ENCODE peak calls at places on chromosomes 2 and 18, in five cellular contexts. K, N, S, U and D are unnamed samples.

GRCh38 chr18:44680271-44681038 is at the start of gene SETBP1:
- DNase-seq in K (peak; percentile 31), N (no peak), S (peak; percentile 91), U (no peak), D (peak; percentile 83)

GRCh38 chr2:12555012-12555645 is 161.6 kb upstream of the TRIB2 start:
- DNase-seq in K (no peak), N (no peak), S (no peak), U (no peak), D (no peak)

GRCh38 chr2:44528595-44528994 is 166.8 kb downstream of the CAMKMT start:
- DNase-seq in K (no peak), N (no peak), S (no peak), U (no peak), D (no peak)

GRCh38 chr2:230947908-230948365 is 22.9 kb upstream of the GPR55 start:
- DNase-seq in K (no peak), N (peak; percentile 71), S (no peak), U (no peak), D (no peak)

GRCh38 chr2:220512419-220512818 is 885.0 kb downstream of the SLC4A3 start:
- DNase-seq in K (no peak), N (no peak), S (no peak), U (no peak), D (no peak)

GRCh38 chr18:74610216-74610615 is 12.5 kb downstream of the ZNF407 start:
- DNase-seq in K (no peak), N (peak; percentile 16), S (no peak), U (no peak), D (no peak)

GRCh38 chr2:145323512-145323911 is 803.6 kb upstream of the ZEB2 start:
- DNase-seq in K (no peak), N (no peak), S (no peak), U (no peak), D (no peak)

GRCh38 chr2:143758629-143759330 is 629.6 kb downstream of the ARHGAP15 start:
- DNase-seq in K (no peak), N (no peak), S (no peak), U (no peak), D (no peak)

GRCh38 chr18:10757349-10757748 is 231.5 kb downstream of the NAPG start:
- DNase-seq in K (no peak), N (no peak), S (no peak), U (no peak), D (no peak)

GRCh38 chr2:241009601-241010530 is 11.4 kb downstream of the SNED1 start:
- DNase-seq in K (no peak), N (no peak), S (peak; percentile 90), U (no peak), D (peak; percentile 71)

GRCh38 chr2:144943986-144944385 is 424.1 kb upstream of the ZEB2 start:
- DNase-seq in K (peak; percentile 41), N (no peak), S (no peak), U (no peak), D (no peak)

GRCh38 chr2:20584045-20584636 is 66.8 kb downstream of the HS1BP3 start:
- DNase-seq in K (no peak), N (no peak), S (no peak), U (no peak), D (no peak)

GRCh38 chr2:148930046-148930775 is 55.2 kb downstream of the KIF5C start:
- DNase-seq in K (no peak), N (no peak), S (no peak), U (no peak), D (no peak)

GRCh38 chr18:30094556-30094955 is 948.0 kb downstream of the DSC3 start:
- DNase-seq in K (no peak), N (no peak), S (no peak), U (no peak), D (no peak)

GRCh38 chr2:84971799-84972790 is 1.1 kb downstream of the KCMF1 start:
- DNase-seq in K (peak; percentile 46), N (no peak), S (peak; percentile 93), U (no peak), D (peak; percentile 67)

GRCh38 chr2:105490204-105490603 is 91.4 kb upstream of the FHL2 start:
- DNase-seq in K (no peak), N (no peak), S (no peak), U (no peak), D (no peak)

GRCh38 chr2:14903709-14904374 is 271.3 kb downstream of the LRATD1 start:
- DNase-seq in K (peak; percentile 66), N (peak; percentile 5), S (peak; percentile 58), U (peak; percentile 50), D (no peak)

GRCh38 chr2:123153041-123153440 is 872.0 kb upstream of the CNTNAP5 start:
- DNase-seq in K (no peak), N (no peak), S (no peak), U (no peak), D (no peak)

GRCh38 chr2:226526731-226527130 is 272.9 kb downstream of the IRS1 start:
- DNase-seq in K (no peak), N (no peak), S (no peak), U (no peak), D (no peak)

GRCh38 chr2:88159955-88160415 is 10.2 kb upstream of the THNSL2 start:
- DNase-seq in K (peak; percentile 68), N (peak; percentile 4), S (no peak), U (no peak), D (no peak)

GRCh38 chr18:57543560-57543959 is 42.9 kb downstream of the FECH start:
- DNase-seq in K (no peak), N (no peak), S (no peak), U (no peak), D (no peak)

GRCh38 chr2:141728142-141728541 is 402.7 kb downstream of the LRP1B start:
- DNase-seq in K (no peak), N (no peak), S (no peak), U (no peak), D (no peak)

GRCh38 chr2:233418052-233418760 is 63.9 kb downstream of the DGKD start:
- DNase-seq in K (peak; percentile 39), N (no peak), S (no peak), U (no peak), D (no peak)

GRCh38 chr2:11503354-11503927 is 30.4 kb upstream of the GREB1 start:
- DNase-seq in K (peak; percentile 19), N (no peak), S (no peak), U (no peak), D (no peak)

GRCh38 chr18:39421319-39421718 is 1855.7 kb upstream of the CELF4 start:
- DNase-seq in K (no peak), N (no peak), S (no peak), U (no peak), D (no peak)

GRCh38 chr2:230870544-230871360 is 6.0 kb downstream of the ITM2C start:
- DNase-seq in K (no peak), N (no peak), S (peak; percentile 42), U (no peak), D (peak; percentile 69)

GRCh38 chr2:69694894-69695849 is 46.8 kb upstream of the ANXA4 start:
- DNase-seq in K (peak; percentile 78), N (no peak), S (no peak), U (no peak), D (no peak)

GRCh38 chr2:98457045-98457696 is 12.5 kb downstream of the INPP4A start:
- DNase-seq in K (peak; percentile 88), N (no peak), S (no peak), U (no peak), D (no peak)

GRCh38 chr2:134460583-134460998 is 206.7 kb downstream of the MGAT5 start:
- DNase-seq in K (peak; percentile 78), N (no peak), S (peak; percentile 78), U (peak; percentile 69), D (peak; percentile 76)

GRCh38 chr2:119730598-119731278 is 29.0 kb upstream of the PTPN4 start:
- DNase-seq in K (no peak), N (no peak), S (no peak), U (no peak), D (no peak)

GRCh38 chr18:32488078-32488477 is 17.4 kb upstream of the GAREM1 start:
- DNase-seq in K (no peak), N (no peak), S (no peak), U (no peak), D (no peak)

GRCh38 chr2:10478916-10479315 is 30.8 kb upstream of the ODC1 start:
- DNase-seq in K (no peak), N (no peak), S (no peak), U (no peak), D (no peak)

GRCh38 chr18:8982416-8983183 is 119.9 kb upstream of the NDUFV2 start:
- DNase-seq in K (peak; percentile 83), N (no peak), S (no peak), U (no peak), D (no peak)

GRCh38 chr2:161172901-161173540 is 12.8 kb downstream of the TANK start:
- DNase-seq in K (no peak), N (no peak), S (no peak), U (no peak), D (no peak)

GRCh38 chr2:196276421-196276820 is 105.0 kb upstream of the STK17B start:
- DNase-seq in K (no peak), N (no peak), S (no peak), U (no peak), D (no peak)

GRCh38 chr2:201707753-201708152 is 9.3 kb upstream of the MPP4 start:
- DNase-seq in K (peak; percentile 9), N (no peak), S (no peak), U (no peak), D (no peak)

GRCh38 chr18:35409921-35410320 is 32.8 kb upstream of the ZNF396 start:
- DNase-seq in K (peak; percentile 28), N (no peak), S (no peak), U (no peak), D (no peak)
- TF ChIP-seq POLR2A in K (no peak), N (no peak), S (no peak), U (no peak), D (no peak)

GRCh38 chr2:28358668-28359201 is 33.9 kb upstream of the FOSL2 start:
- DNase-seq in K (no peak), N (no peak), S (no peak), U (no peak), D (no peak)

GRCh38 chr2:28360066-28360741 is 32.5 kb upstream of the FOSL2 start:
- DNase-seq in K (no peak), N (no peak), S (no peak), U (no peak), D (no peak)

GRCh38 chr2:28361991-28362710 is 30.5 kb upstream of the FOSL2 start:
- DNase-seq in K (no peak), N (no peak), S (no peak), U (no peak), D (no peak)

GRCh38 chr2:28359222-28360065 is 33.2 kb upstream of the FOSL2 start:
- DNase-seq in K (no peak), N (peak; percentile 57), S (no peak), U (no peak), D (no peak)

GRCh38 chr2:28360742-28361293 is 31.8 kb upstream of the FOSL2 start:
- DNase-seq in K (peak; percentile 51), N (no peak), S (no peak), U (no peak), D (no peak)
- TF ChIP-seq EP300 in K (no peak), N (no peak), S (no peak), U (no peak), D (no peak)

GRCh38 chr2:208020253-208020652 is 5.1 kb downstream of the PLEKHM3 start:
- DNase-seq in K (no peak), N (no peak), S (no peak), U (no peak), D (no peak)

GRCh38 chr2:208025814-208026184 is 472 bp upstream of the PLEKHM3 start:
- DNase-seq in K (no peak), N (no peak), S (no peak), U (no peak), D (no peak)

GRCh38 chr2:208025037-208025813 is at the start of gene PLEKHM3:
- DNase-seq in K (peak; percentile 91), N (no peak), S (peak; percentile 97), U (no peak), D (peak; percentile 95)
- TF ChIP-seq POLR2A in K (peak; percentile 64), N (peak; percentile 85), S (peak; percentile 88), U (peak; percentile 62), D (no peak)

GRCh38 chr2:118672571-118673158 is 174.8 kb downstream of the EN1 start:
- DNase-seq in K (no peak), N (no peak), S (no peak), U (no peak), D (no peak)
- TF ChIP-seq EP300 in K (no peak), N (no peak), S (no peak), U (no peak), D (no peak)